ENCODE peak calls at places on chromosomes 5 and 9, in eight cellular contexts. A is suprapubic skin, V is left lung, D is esophagus squamous epithelium, F is upper lobe of left lung, H is OCI-LY7, B is cardiac muscle cell, E is adrenal gland. Y is an unnamed sample.

GRCh38 chr5:119378075-119378699 is 22.4 kb downstream of the TNFAIP8 start:
- DNase-seq in A (no peak), E (no peak), H (no peak), D (no peak), F (no peak), B (no peak), V (no peak), Y (no peak)

GRCh38 chr9:4689687-4690104 is 10.3 kb downstream of the CDC37L1 start:
- DNase-seq in H (no peak), B (no peak), A (no peak), V (no peak), F (no peak), E (no peak), D (no peak), Y (no peak)

GRCh38 chr9:82074144-82074543 is 85.6 kb downstream of the SPATA31D1 start:
- DNase-seq in F (no peak), V (no peak), E (no peak), H (no peak), B (no peak), D (no peak), A (no peak), Y (no peak)

GRCh38 chr5:104048231-104048630 is 485.6 kb upstream of the NUDT12 start:
- DNase-seq in H (no peak), F (no peak), D (no peak), E (no peak), A (no peak), V (no peak), B (no peak), Y (no peak)

GRCh38 chr5:375921-376871 is 54.7 kb downstream of the AHRR start:
- DNase-seq in H (no peak), F (peak; percentile 18), E (no peak), D (no peak), V (peak; percentile 65), A (peak; percentile 77), B (no peak), Y (peak; percentile 6)

GRCh38 chr5:16995372-16995771 is 59.3 kb upstream of the MYO10 start:
- DNase-seq in B (no peak), V (no peak), E (no peak), A (no peak), D (no peak), F (no peak), H (no peak), Y (no peak)

GRCh38 chr9:129598089-129598596 is 22.8 kb downstream of the C9orf50 start:
- DNase-seq in B (no peak), A (no peak), V (no peak), E (no peak), F (no peak), H (no peak), D (no peak), Y (no peak)

GRCh38 chr9:27183151-27183550 is 74.1 kb downstream of the TEK start:
- DNase-seq in F (no peak), B (no peak), D (no peak), A (no peak), E (no peak), H (no peak), V (no peak), Y (no peak)

GRCh38 chr5:143156556-143156955 is 246.9 kb downstream of the NR3C1 start:
- DNase-seq in B (no peak), H (no peak), F (no peak), A (no peak), V (no peak), E (no peak), D (no peak), Y (no peak)

GRCh38 chr9:110095238-110095637 is 112.7 kb downstream of the C9orf152 start:
- DNase-seq in V (no peak), D (no peak), B (no peak), H (no peak), A (no peak), F (no peak), E (no peak), Y (no peak)

GRCh38 chr5:173567548-173567947 is 48.9 kb downstream of the BOD1 start:
- DNase-seq in V (no peak), F (no peak), H (no peak), B (no peak), E (no peak), D (no peak), A (peak; percentile 45), Y (no peak)

GRCh38 chr5:151651997-151652645 is 34.6 kb downstream of the SPARC start:
- DNase-seq in A (peak; percentile 86), V (peak; percentile 76), B (peak; percentile 87), D (no peak), H (peak; percentile 73), F (peak; percentile 75), E (peak; percentile 78), Y (peak; percentile 67)

GRCh38 chr5:6783787-6784186 is 70.6 kb downstream of the TENT4A start:
- DNase-seq in A (no peak), V (no peak), F (no peak), D (no peak), E (no peak), H (no peak), B (no peak), Y (no peak)

GRCh38 chr5:158513490-158514301 is 586.0 kb downstream of the EBF1 start:
- DNase-seq in V (no peak), B (no peak), A (no peak), F (no peak), D (no peak), H (peak; percentile 64), E (no peak), Y (no peak)

GRCh38 chr5:1037123-1037670 is 28.6 kb downstream of the NKD2 start:
- DNase-seq in A (peak; percentile 73), V (no peak), E (no peak), H (no peak), F (no peak), D (no peak), B (no peak), Y (no peak)

GRCh38 chr9:120759755-120760400 is 33.3 kb downstream of the FBXW2 start:
- DNase-seq in B (no peak), V (no peak), E (no peak), A (no peak), H (no peak), D (no peak), F (no peak), Y (no peak)

GRCh38 chr9:82334286-82334685 is 345.7 kb downstream of the SPATA31D1 start:
- DNase-seq in V (no peak), A (no peak), F (no peak), D (no peak), H (no peak), B (no peak), E (no peak), Y (no peak)

GRCh38 chr5:157740211-157740610 is 3.3 kb upstream of the LSM11 start:
- DNase-seq in H (peak; percentile 54), E (no peak), V (no peak), D (no peak), A (no peak), F (no peak), B (peak; percentile 47), Y (no peak)

GRCh38 chr9:124079176-124079925 is 67.8 kb downstream of the LHX2 start:
- DNase-seq in D (no peak), A (no peak), V (no peak), B (peak; percentile 5), E (peak; percentile 22), H (no peak), F (no peak), Y (peak; percentile 48)

GRCh38 chr9:111627260-111627963 is 3.7 kb upstream of the DNAJC25 start:
- DNase-seq in V (no peak), F (no peak), E (no peak), B (no peak), A (no peak), H (no peak), D (no peak), Y (no peak)

DNA sequence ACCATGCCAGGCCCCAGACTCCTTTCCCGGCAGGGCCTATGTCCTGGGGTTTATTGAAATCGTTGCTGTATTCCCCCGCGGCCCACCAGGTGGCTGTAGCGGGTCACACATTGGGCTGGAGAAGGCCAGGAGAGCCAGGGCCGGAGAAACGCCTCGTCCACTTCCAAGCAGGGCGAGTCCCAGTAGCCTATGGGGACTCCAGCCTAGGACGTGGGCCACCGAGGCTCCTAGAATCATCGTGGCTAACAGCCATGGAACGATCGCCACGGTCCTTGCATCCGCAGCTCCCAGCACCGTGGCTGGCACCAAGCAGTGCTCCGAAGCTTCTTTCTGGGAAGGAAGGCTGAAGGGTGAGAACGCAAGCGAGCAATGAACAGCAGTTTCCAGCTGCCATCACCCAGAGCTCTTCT is 87.7 kb downstream of the ENTREP1 start:
- DNase-seq in E (peak; percentile 70), D (no peak), B (peak; percentile 81), H (no peak), F (peak; percentile 54), V (no peak), A (no peak), Y (no peak)
- TF ChIP-seq CTCF in E (peak; percentile 32), D (peak; percentile 38), B (peak; percentile 84), H (peak; percentile 48), F (peak; percentile 41), V (peak; percentile 55), A (peak; percentile 20), Y (no peak)

GRCh38 chr9:114367823-114368609 is 19.8 kb downstream of the AKNA start:
- DNase-seq in B (no peak), V (no peak), E (peak; percentile 5), F (no peak), D (no peak), H (no peak), A (no peak), Y (no peak)
- H3K4me1 ChIP-seq in B (no peaks in the 10 kb centered on the region), V (peaks cover 97% of the 10 kb centered on the region), E (peaks cover 30% of the 10 kb centered on the region), F (peaks cover 74% of the 10 kb centered on the region), D (peaks cover 20% of the 10 kb centered on the region), H (peaks cover 97% of the 10 kb centered on the region), A (peaks cover 30% of the 10 kb centered on the region), Y (no peaks in the 10 kb centered on the region)

GRCh38 chr5:124698774-124699173 is 47.7 kb downstream of the ZNF608 start:
- DNase-seq in F (no peak), H (no peak), E (no peak), A (no peak), B (no peak), V (no peak), D (no peak), Y (no peak)
- TF ChIP-seq CTCF in F (no peak), H (no peak), E (no peak), A (no peak), B (no peak), V (no peak), D (no peak), Y (no peak)

GRCh38 chr5:21646469-21646868 is 1206.7 kb downstream of the CDH12 start:
- DNase-seq in F (no peak), D (no peak), V (no peak), A (no peak), H (no peak), B (no peak), E (no peak), Y (no peak)

GRCh38 chr5:21654551-21654950 is 1198.6 kb downstream of the CDH12 start:
- DNase-seq in H (no peak), E (no peak), F (no peak), B (no peak), V (no peak), D (no peak), A (no peak), Y (no peak)

GRCh38 chr5:21644032-21644431 is 1209.1 kb downstream of the CDH12 start:
- DNase-seq in D (no peak), E (no peak), V (no peak), H (no peak), B (no peak), A (no peak), F (no peak), Y (no peak)

DNA sequence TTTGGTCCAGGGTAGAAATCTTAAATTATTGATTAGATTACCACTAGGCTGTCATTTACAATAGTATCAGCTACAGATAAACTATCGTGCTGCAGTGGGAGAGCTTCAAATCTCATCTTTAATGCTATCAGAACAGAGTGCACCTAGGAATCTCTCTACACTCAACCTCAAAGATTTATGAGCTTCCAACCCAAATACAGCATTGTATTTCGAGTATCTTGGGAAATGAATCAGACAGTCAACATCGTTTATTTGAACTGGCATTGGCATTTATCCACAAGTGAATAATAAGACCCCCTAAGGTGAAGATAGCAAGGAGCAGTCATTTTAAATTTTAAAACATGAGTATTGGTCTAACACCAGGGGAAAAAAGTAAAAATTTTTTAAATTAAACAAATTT is 1203.2 kb downstream of the CDH12 start:
- DNase-seq in A (no peak), B (no peak), E (no peak), F (no peak), V (no peak), H (no peak), D (no peak), Y (no peak)
- H3K4me1 ChIP-seq in A (no peaks in the 10 kb centered on the region), B (no peaks in the 10 kb centered on the region), E (no peaks in the 10 kb centered on the region), F (no peaks in the 10 kb centered on the region), V (no peaks in the 10 kb centered on the region), H (no peaks in the 10 kb centered on the region), D (no peaks in the 10 kb centered on the region), Y (no peaks in the 10 kb centered on the region)

Y was measured in breast epithelium.